ENCODE peak calls at places on chromosome 21, in four cellular contexts. One of them, this sample, is unnamed.
A peak's percentile ranks its signal among the peaks of the same experiment; 100 is the strongest.

GRCh38 chr21:43312751-43313169 is 114.2 kb downstream of the SIK1 start:
- DNase-seq in ELF-1: no peak
- DNase-seq in amygdala: no peak
- DNase-seq in effector memory CD8-positive, alpha-beta T cell: no peak
- DNase-seq in this sample: peak; percentile 64

GRCh38 chr21:14542638-14543037 is 3.5 kb downstream of the SAMSN1 start:
- DNase-seq in ELF-1: no peak
- DNase-seq in effector memory CD8-positive, alpha-beta T cell: no peak
- DNase-seq in amygdala: no peak
- DNase-seq in this sample: no peak

GRCh38 chr21:37342046-37342632 is 24.4 kb upstream of the DYRK1A start:
- DNase-seq in amygdala: no peak
- DNase-seq in ELF-1: no peak
- DNase-seq in effector memory CD8-positive, alpha-beta T cell: no peak
- DNase-seq in this sample: no peak

GRCh38 chr21:26845750-26846035 is 484 bp upstream of the ADAMTS1 start:
- DNase-seq in effector memory CD8-positive, alpha-beta T cell: no peak
- DNase-seq in ELF-1: no peak
- DNase-seq in amygdala: no peak
- DNase-seq in this sample: no peak

GRCh38 chr21:14559144-14559543 is 13.0 kb upstream of the SAMSN1 start:
- DNase-seq in ELF-1: no peak
- DNase-seq in amygdala: no peak
- DNase-seq in effector memory CD8-positive, alpha-beta T cell: no peak
- DNase-seq in this sample: no peak

GRCh38 chr21:15397258-15397657 is 332.5 kb upstream of the NRIP1 start:
- DNase-seq in ELF-1: no peak
- DNase-seq in effector memory CD8-positive, alpha-beta T cell: no peak
- DNase-seq in amygdala: no peak
- DNase-seq in this sample: no peak

GRCh38 chr21:26892151-26892550 is 46.9 kb upstream of the ADAMTS1 start:
- DNase-seq in ELF-1: no peak
- DNase-seq in effector memory CD8-positive, alpha-beta T cell: no peak
- DNase-seq in amygdala: no peak
- DNase-seq in this sample: no peak

GRCh38 chr21:45032332-45032731 is 42.0 kb upstream of the ADARB1 start:
- DNase-seq in effector memory CD8-positive, alpha-beta T cell: no peak
- DNase-seq in amygdala: no peak
- DNase-seq in ELF-1: no peak
- DNase-seq in this sample: no peak

GRCh38 chr21:45536301-45537081 is 5.7 kb downstream of the SLC19A1 start:
- DNase-seq in amygdala: no peak
- DNase-seq in ELF-1: no peak
- DNase-seq in effector memory CD8-positive, alpha-beta T cell: no peak
- DNase-seq in this sample: peak; percentile 39

GRCh38 chr21:38139380-38140168 is 117.2 kb upstream of the KCNJ15 start:
- DNase-seq in amygdala: no peak
- DNase-seq in ELF-1: no peak
- DNase-seq in effector memory CD8-positive, alpha-beta T cell: no peak
- DNase-seq in this sample: no peak

GRCh38 chr21:33011462-33011861 is 14.3 kb upstream of the OLIG2 start:
- DNase-seq in amygdala: no peak
- DNase-seq in effector memory CD8-positive, alpha-beta T cell: no peak
- DNase-seq in ELF-1: no peak
- DNase-seq in this sample: no peak

GRCh38 chr21:31872072-31872451 is 758 bp upstream of the HUNK start:
- DNase-seq in amygdala: no peak
- DNase-seq in ELF-1: no peak
- DNase-seq in effector memory CD8-positive, alpha-beta T cell: no peak
- DNase-seq in this sample: no peak

GRCh38 chr21:45630876-45631275 is 12.6 kb upstream of the PCBP3 start:
- DNase-seq in effector memory CD8-positive, alpha-beta T cell: no peak
- DNase-seq in amygdala: no peak
- DNase-seq in ELF-1: no peak
- DNase-seq in this sample: no peak

GRCh38 chr21:35150562-35151226 is 101.6 kb upstream of the RUNX1 start:
- DNase-seq in ELF-1: no peak
- DNase-seq in amygdala: no peak
- DNase-seq in effector memory CD8-positive, alpha-beta T cell: no peak
- DNase-seq in this sample: no peak

GRCh38 chr21:38958940-38959685 is 153.4 kb downstream of the ETS2 start:
- DNase-seq in ELF-1: no peak
- DNase-seq in effector memory CD8-positive, alpha-beta T cell: no peak
- DNase-seq in amygdala: no peak
- DNase-seq in this sample: no peak

GRCh38 chr21:34919406-34919805 is 129.7 kb downstream of the RUNX1 start:
- DNase-seq in amygdala: no peak
- DNase-seq in ELF-1: no peak
- DNase-seq in effector memory CD8-positive, alpha-beta T cell: no peak
- DNase-seq in this sample: no peak

GRCh38 chr21:32916522-32917099 is 109.1 kb upstream of the OLIG2 start:
- DNase-seq in effector memory CD8-positive, alpha-beta T cell: no peak
- DNase-seq in ELF-1: no peak
- DNase-seq in amygdala: no peak
- DNase-seq in this sample: no peak

GRCh38 chr21:37276377-37276776 is 9.2 kb upstream of the VPS26C start:
- DNase-seq in ELF-1: no peak
- DNase-seq in effector memory CD8-positive, alpha-beta T cell: no peak
- DNase-seq in amygdala: no peak
- DNase-seq in this sample: no peak

GRCh38 chr21:34952701-34953100 is 96.4 kb downstream of the RUNX1 start:
- DNase-seq in amygdala: no peak
- DNase-seq in ELF-1: no peak
- DNase-seq in effector memory CD8-positive, alpha-beta T cell: no peak
- DNase-seq in this sample: no peak

GRCh38 chr21:32413697-32414578 is 1.4 kb downstream of the EVA1C start:
- DNase-seq in effector memory CD8-positive, alpha-beta T cell: no peak
- DNase-seq in ELF-1: no peak
- DNase-seq in amygdala: no peak
- DNase-seq in this sample: no peak

GRCh38 chr21:14863745-14864210 is 201.0 kb downstream of the NRIP1 start:
- DNase-seq in effector memory CD8-positive, alpha-beta T cell: no peak
- DNase-seq in amygdala: no peak
- DNase-seq in ELF-1: no peak
- DNase-seq in this sample: no peak

GRCh38 chr21:34938079-34938764 is 110.9 kb downstream of the RUNX1 start:
- DNase-seq in ELF-1: no peak
- DNase-seq in amygdala: no peak
- DNase-seq in effector memory CD8-positive, alpha-beta T cell: no peak
- DNase-seq in this sample: no peak

GRCh38 chr21:25912402-25912746 is 177.6 kb downstream of the GABPA start:
- DNase-seq in ELF-1: no peak
- DNase-seq in effector memory CD8-positive, alpha-beta T cell: no peak
- DNase-seq in amygdala: no peak
- DNase-seq in this sample: no peak

GRCh38 chr21:37748351-37748750 is 167.9 kb downstream of the KCNJ6 start:
- DNase-seq in ELF-1: no peak
- DNase-seq in effector memory CD8-positive, alpha-beta T cell: no peak
- DNase-seq in amygdala: no peak
- DNase-seq in this sample: no peak

GRCh38 chr21:17053321-17053720 is 459.5 kb upstream of the CXADR start:
- DNase-seq in ELF-1: no peak
- DNase-seq in amygdala: no peak
- DNase-seq in effector memory CD8-positive, alpha-beta T cell: no peak
- DNase-seq in this sample: no peak

GRCh38 chr21:34706337-34706736 is 37.5 kb downstream of the CLIC6 start:
- DNase-seq in amygdala: no peak
- DNase-seq in ELF-1: no peak
- DNase-seq in effector memory CD8-positive, alpha-beta T cell: no peak
- DNase-seq in this sample: no peak

GRCh38 chr21:45502006-45502345 is 40.3 kb downstream of the SLC19A1 start:
- DNase-seq in amygdala: no peak
- DNase-seq in ELF-1: no peak
- DNase-seq in effector memory CD8-positive, alpha-beta T cell: no peak
- DNase-seq in this sample: peak; percentile 44

GRCh38 chr21:37231247-37231645 is 35.9 kb downstream of the VPS26C start:
- DNase-seq in effector memory CD8-positive, alpha-beta T cell: no peak
- DNase-seq in ELF-1: no peak
- DNase-seq in amygdala: no peak
- DNase-seq in this sample: no peak